ENCODE peak calls at places on chromosomes 2 and 18, in four cellular contexts. One of them, this sample, is unnamed.
A peak's percentile ranks its signal among the peaks of the same experiment; 100 is the strongest.

GRCh38 chr2:16614314-16614860 is 51.2 kb downstream of the CYRIA start:
- DNase-seq in K562: no peak
- DNase-seq in HepG2: no peak
- DNase-seq in HCT116: no peak
- DNase-seq in this sample: no peak

GRCh38 chr2:212736327-212736726 is 197.7 kb upstream of the ERBB4 start:
- DNase-seq in HepG2: no peak
- DNase-seq in HCT116: no peak
- DNase-seq in K562: no peak
- DNase-seq in this sample: no peak

GRCh38 chr2:10400568-10400977 is 47.6 kb downstream of the ODC1 start:
- DNase-seq in K562: no peak
- DNase-seq in HCT116: no peak
- DNase-seq in HepG2: no peak
- DNase-seq in this sample: no peak

GRCh38 chr2:47056875-47057731 is 98.0 kb downstream of the STPG4 start:
- DNase-seq in K562: no peak
- DNase-seq in HepG2: no peak
- DNase-seq in HCT116: no peak
- DNase-seq in this sample: peak; percentile 83

GRCh38 chr2:824954-825353 is 125.7 kb upstream of the SNTG2 start:
- DNase-seq in HepG2: no peak
- DNase-seq in K562: no peak
- DNase-seq in HCT116: no peak
- DNase-seq in this sample: no peak

GRCh38 chr18:23887493-23887892 is 127.1 kb upstream of the TTC39C start:
- DNase-seq in K562: no peak
- DNase-seq in HCT116: no peak
- DNase-seq in HepG2: no peak
- DNase-seq in this sample: peak; percentile 30

GRCh38 chr2:54261537-54261936 is 5.5 kb upstream of the TSPYL6 start:
- DNase-seq in HCT116: no peak
- DNase-seq in HepG2: peak; percentile 80
- DNase-seq in K562: no peak
- DNase-seq in this sample: no peak

GRCh38 chr2:203705184-203705583 is 1.3 kb upstream of the CD28 start:
- DNase-seq in HCT116: no peak
- DNase-seq in HepG2: no peak
- DNase-seq in K562: no peak
- DNase-seq in this sample: no peak

GRCh38 chr2:191441761-191442160 is 196.6 kb downstream of the MYO1B start:
- DNase-seq in HCT116: no peak
- DNase-seq in HepG2: no peak
- DNase-seq in K562: no peak
- DNase-seq in this sample: peak; percentile 39

GRCh38 chr2:176178271-176178806 is 10.1 kb upstream of the HOXD1 start:
- DNase-seq in K562: no peak
- DNase-seq in HepG2: no peak
- DNase-seq in HCT116: no peak
- DNase-seq in this sample: no peak

GRCh38 chr2:95061601-95062183 is 36.2 kb downstream of the MAL start:
- DNase-seq in HepG2: no peak
- DNase-seq in K562: no peak
- DNase-seq in HCT116: no peak
- DNase-seq in this sample: peak; percentile 11

GRCh38 chr2:41913921-41914609 is 133.8 kb upstream of the PKDCC start:
- DNase-seq in HepG2: no peak
- DNase-seq in HCT116: no peak
- DNase-seq in K562: no peak
- DNase-seq in this sample: no peak

GRCh38 chr2:85356186-85356585 is 1.6 kb downstream of the ELMOD3 start:
- DNase-seq in K562: no peak
- DNase-seq in HCT116: no peak
- DNase-seq in HepG2: no peak
- DNase-seq in this sample: no peak

GRCh38 chr18:11888726-11889125 is 19.4 kb downstream of the MPPE1 start:
- DNase-seq in HepG2: no peak
- DNase-seq in K562: no peak
- DNase-seq in HCT116: no peak
- DNase-seq in this sample: no peak

GRCh38 chr2:101697124-101697793 is at the start of gene MAP4K4:
- DNase-seq in HCT116: peak; percentile 44
- DNase-seq in K562: peak; percentile 90
- DNase-seq in HepG2: peak; percentile 84
- DNase-seq in this sample: peak; percentile 90

GRCh38 chr2:45643543-45644542 is 7.6 kb upstream of the PRKCE start:
- DNase-seq in K562: peak; percentile 86
- DNase-seq in HCT116: no peak
- DNase-seq in HepG2: peak; percentile 27
- DNase-seq in this sample: peak; percentile 98

GRCh38 chr2:241030883-241031282 is 32.5 kb downstream of the SNED1 start:
- DNase-seq in K562: no peak
- DNase-seq in HepG2: no peak
- DNase-seq in HCT116: no peak
- DNase-seq in this sample: no peak

GRCh38 chr18:56738184-56738583 is 87.0 kb downstream of the WDR7 start:
- DNase-seq in HCT116: no peak
- DNase-seq in HepG2: no peak
- DNase-seq in K562: no peak
- DNase-seq in this sample: no peak

GRCh38 chr2:144086965-144087364 is 433.0 kb downstream of the ZEB2 start:
- DNase-seq in K562: no peak
- DNase-seq in HCT116: no peak
- DNase-seq in HepG2: no peak
- DNase-seq in this sample: no peak

GRCh38 chr18:36809590-36810381 is 19.0 kb downstream of the TPGS2 start:
- DNase-seq in HepG2: peak; percentile 56
- DNase-seq in HCT116: peak; percentile 39
- DNase-seq in K562: peak; percentile 79
- DNase-seq in this sample: peak; percentile 76
- TF ChIP-seq JUND in HepG2: no peak
- TF ChIP-seq JUND in HCT116: no peak
- TF ChIP-seq JUND in K562: no peak
- TF ChIP-seq JUND in this sample: no peak

DNA sequence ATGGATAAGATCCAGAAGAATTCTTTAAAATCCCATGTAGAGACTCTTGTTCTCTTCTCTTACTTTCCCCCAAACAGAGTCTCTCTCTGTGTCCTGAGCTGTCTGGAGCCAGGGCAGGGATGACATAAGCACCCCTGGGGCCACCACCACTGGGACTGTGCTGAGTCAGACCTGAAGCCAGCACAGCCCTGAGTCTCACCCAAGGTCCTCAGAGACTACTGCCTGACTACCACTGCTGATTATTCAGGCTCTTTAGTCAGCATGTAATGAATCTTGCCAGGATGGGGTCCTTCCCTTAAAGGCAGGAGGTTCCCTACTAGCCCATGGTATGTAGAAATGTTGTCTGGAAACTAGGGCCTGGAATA is 34.9 kb upstream of the DYNC1I2 start:
- DNase-seq in HCT116: no peak
- DNase-seq in K562: no peak
- DNase-seq in HepG2: no peak
- DNase-seq in this sample: no peak
- TF ChIP-seq ELF1 in HCT116: no peak
- TF ChIP-seq ELF1 in K562: no peak
- TF ChIP-seq ELF1 in HepG2: no peak
- TF ChIP-seq ELF1 in this sample: no peak

DNA sequence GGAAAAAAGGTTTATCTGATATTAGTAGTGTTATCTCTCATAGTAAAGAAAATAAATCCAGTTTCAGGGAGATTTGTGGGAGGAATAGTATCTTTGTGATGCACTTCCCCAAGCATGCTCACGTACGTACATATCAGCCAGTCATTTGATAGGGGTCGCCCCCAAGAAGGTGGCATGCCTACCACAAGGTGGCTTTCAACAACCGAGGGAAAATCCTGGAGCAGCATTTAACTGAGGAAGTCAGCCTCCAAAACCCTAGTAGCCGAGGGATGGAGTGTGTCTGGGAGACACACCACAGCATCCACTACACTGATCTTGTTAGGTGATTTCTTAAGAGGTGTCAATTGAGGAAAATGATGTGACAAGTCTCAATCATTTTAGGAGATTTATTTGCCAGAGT is 623.9 kb downstream of the NYAP2 start:
- DNase-seq in HCT116: peak; percentile 36
- DNase-seq in K562: no peak
- DNase-seq in HepG2: peak; percentile 51
- DNase-seq in this sample: peak; percentile 2
- TF ChIP-seq JUND in HCT116: no peak
- TF ChIP-seq JUND in K562: no peak
- TF ChIP-seq JUND in HepG2: no peak
- TF ChIP-seq JUND in this sample: no peak

GRCh38 chr2:26737221-26737620 is 26.9 kb upstream of the SLC35F6 start:
- DNase-seq in K562: no peak
- DNase-seq in HCT116: no peak
- DNase-seq in HepG2: no peak
- DNase-seq in this sample: peak; percentile 64

GRCh38 chr2:26732446-26732845 is 31.6 kb upstream of the SLC35F6 start:
- DNase-seq in HCT116: no peak
- DNase-seq in HepG2: no peak
- DNase-seq in K562: no peak
- DNase-seq in this sample: peak; percentile 27

GRCh38 chr2:26735883-26736588 is 28.0 kb upstream of the SLC35F6 start:
- DNase-seq in HCT116: no peak
- DNase-seq in K562: no peak
- DNase-seq in HepG2: peak; percentile 48
- DNase-seq in this sample: peak; percentile 57

GRCh38 chr2:26733343-26733742 is 30.7 kb upstream of the SLC35F6 start:
- DNase-seq in K562: no peak
- DNase-seq in HCT116: no peak
- DNase-seq in HepG2: no peak
- DNase-seq in this sample: no peak

DNA sequence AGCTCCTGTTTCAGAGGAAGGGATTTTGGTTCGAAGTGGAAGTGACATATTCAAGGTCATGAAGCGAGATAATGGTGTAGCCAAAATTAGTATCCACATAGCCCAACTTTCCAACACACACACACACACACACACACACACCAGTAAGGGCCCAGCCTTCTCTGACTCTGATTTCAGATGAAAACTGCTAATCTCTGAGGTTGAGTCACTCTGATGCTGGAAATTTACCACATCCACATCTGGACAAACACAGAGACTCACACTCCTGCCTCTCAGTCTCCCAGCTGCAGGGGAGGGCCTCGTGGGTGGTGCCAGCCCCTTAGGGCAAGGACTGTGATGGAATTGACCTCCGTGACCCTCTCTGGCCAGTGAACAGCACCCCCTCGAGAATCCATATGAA is 29.0 kb upstream of the SLC35F6 start:
- DNase-seq in K562: no peak
- DNase-seq in HepG2: no peak
- DNase-seq in HCT116: no peak
- DNase-seq in this sample: peak; percentile 80
- TF ChIP-seq ELF1 in K562: no peak
- TF ChIP-seq ELF1 in HepG2: no peak
- TF ChIP-seq ELF1 in HCT116: no peak
- TF ChIP-seq ELF1 in this sample: no peak

DNA sequence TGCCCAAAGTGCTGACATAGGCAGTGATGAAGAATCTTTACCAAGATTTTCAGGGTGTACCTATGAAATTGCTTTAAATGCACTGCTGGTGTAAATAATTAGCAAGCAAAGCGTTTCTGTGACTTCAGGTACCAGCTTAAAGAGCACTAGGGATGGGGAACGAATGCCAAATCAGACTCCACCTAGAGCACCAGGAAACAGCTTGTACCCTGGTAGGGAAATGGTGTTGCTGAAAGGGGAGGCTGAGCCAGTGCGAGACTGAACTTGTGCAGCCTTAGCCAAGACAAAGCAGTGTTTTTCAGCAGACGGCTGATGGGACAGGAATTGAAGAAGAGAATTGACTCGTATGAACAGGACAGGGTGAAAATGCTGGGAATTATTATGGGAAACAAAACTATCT is 65.6 kb downstream of the TWSG1 start:
- DNase-seq in HCT116: no peak
- DNase-seq in HepG2: no peak
- DNase-seq in K562: no peak
- DNase-seq in this sample: no peak
- TF ChIP-seq JUND in HCT116: no peak
- TF ChIP-seq JUND in HepG2: no peak
- TF ChIP-seq JUND in K562: no peak
- TF ChIP-seq JUND in this sample: no peak

GRCh38 chr18:77973745-77974144 is 724.1 kb downstream of the GALR1 start:
- DNase-seq in HCT116: no peak
- DNase-seq in K562: no peak
- DNase-seq in HepG2: no peak
- DNase-seq in this sample: no peak

GRCh38 chr18:77967071-77967470 is 717.4 kb downstream of the GALR1 start:
- DNase-seq in HepG2: no peak
- DNase-seq in HCT116: no peak
- DNase-seq in K562: no peak
- DNase-seq in this sample: no peak

GRCh38 chr18:77970814-77971213 is 721.2 kb downstream of the GALR1 start:
- DNase-seq in K562: no peak
- DNase-seq in HepG2: no peak
- DNase-seq in HCT116: no peak
- DNase-seq in this sample: no peak

DNA sequence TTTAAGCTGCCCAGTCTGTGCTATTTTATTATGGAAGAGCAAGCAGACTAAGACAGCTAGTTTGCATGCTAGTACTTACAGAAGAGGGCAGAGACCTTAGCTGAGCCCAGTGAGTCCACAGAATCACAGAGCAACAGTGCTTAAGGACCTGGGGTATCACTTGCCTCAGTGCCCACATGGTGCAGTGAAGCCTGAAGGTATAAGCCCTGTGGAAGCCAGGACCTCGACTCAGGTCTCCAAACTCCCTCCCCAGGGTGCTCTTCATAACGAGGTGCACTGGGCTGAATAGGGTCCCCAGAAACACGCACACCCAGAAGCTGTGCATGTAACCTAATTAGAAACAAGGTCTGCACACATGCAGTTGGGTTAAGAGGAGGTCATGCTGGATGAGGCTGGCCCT is 718.1 kb downstream of the GALR1 start:
- DNase-seq in HCT116: no peak
- DNase-seq in K562: no peak
- DNase-seq in HepG2: no peak
- DNase-seq in this sample: no peak
- TF ChIP-seq ELF1 in HCT116: no peak
- TF ChIP-seq ELF1 in K562: no peak
- TF ChIP-seq ELF1 in HepG2: no peak
- TF ChIP-seq ELF1 in this sample: no peak

This sample was measured in SK-N-SH.